ENCODE peak calls at places on chromosome 2, in five cellular contexts. A is nephron progenitor cell, P is cardiac fibroblast, S is progenitor cell of endocrine pancreas, U is GM20000. N is an unnamed sample.
A peak's percentile ranks its signal among the peaks of the same experiment; 100 is the strongest.

GRCh38 chr2:235265348-235265965 is 228.4 kb upstream of the AGAP1 start:
- DNase-seq in S (no peak), P (no peak), A (no peak), U (no peak), N (no peak)

GRCh38 chr2:108189316-108189715 is 50.5 kb upstream of the SULT1C3 start:
- DNase-seq in S (no peak), U (no peak), A (no peak), P (no peak), N (no peak)

GRCh38 chr2:102848366-102848839 is 86.6 kb downstream of the TMEM182 start:
- DNase-seq in S (peak; percentile 68), U (peak; percentile 12), P (peak; percentile 60), A (peak; percentile 90), N (peak; percentile 51)

GRCh38 chr2:86518498-86518897 is 44.7 kb downstream of the CHMP3 start:
- DNase-seq in P (peak; percentile 42), S (no peak), A (no peak), U (no peak), N (no peak)

GRCh38 chr2:239884875-239885274 is 140.3 kb downstream of the NDUFA10 start:
- DNase-seq in A (no peak), S (no peak), U (no peak), P (no peak), N (no peak)

GRCh38 chr2:129741623-129742022 is 237.8 kb upstream of the RAB6C start:
- DNase-seq in U (no peak), P (no peak), S (no peak), A (no peak), N (no peak)

GRCh38 chr2:68811364-68811763 is 59.8 kb downstream of the BMP10 start:
- DNase-seq in A (no peak), S (no peak), U (no peak), P (peak; percentile 66), N (no peak)

GRCh38 chr2:68000170-68000825 is 62.5 kb downstream of the C1D start:
- DNase-seq in U (no peak), P (no peak), A (no peak), S (no peak), N (no peak)

GRCh38 chr2:225010804-225011203 is 31.5 kb downstream of the DOCK10 start:
- DNase-seq in A (no peak), U (no peak), S (no peak), P (peak; percentile 50), N (no peak)

GRCh38 chr2:134420256-134420655 is 166.4 kb downstream of the MGAT5 start:
- DNase-seq in S (no peak), A (no peak), U (no peak), P (no peak), N (no peak)

GRCh38 chr2:27765621-27766286 is 5.8 kb upstream of the MRPL33 start:
- DNase-seq in P (peak; percentile 54), S (no peak), U (peak; percentile 41), A (no peak), N (no peak)

GRCh38 chr2:1301056-1301455 is 112.2 kb upstream of the TPO start:
- DNase-seq in A (no peak), S (no peak), U (no peak), P (no peak), N (no peak)
- TF ChIP-seq CTCF in A (no peak), S (no peak), U (no peak), P (no peak), N (no peak)

DNA sequence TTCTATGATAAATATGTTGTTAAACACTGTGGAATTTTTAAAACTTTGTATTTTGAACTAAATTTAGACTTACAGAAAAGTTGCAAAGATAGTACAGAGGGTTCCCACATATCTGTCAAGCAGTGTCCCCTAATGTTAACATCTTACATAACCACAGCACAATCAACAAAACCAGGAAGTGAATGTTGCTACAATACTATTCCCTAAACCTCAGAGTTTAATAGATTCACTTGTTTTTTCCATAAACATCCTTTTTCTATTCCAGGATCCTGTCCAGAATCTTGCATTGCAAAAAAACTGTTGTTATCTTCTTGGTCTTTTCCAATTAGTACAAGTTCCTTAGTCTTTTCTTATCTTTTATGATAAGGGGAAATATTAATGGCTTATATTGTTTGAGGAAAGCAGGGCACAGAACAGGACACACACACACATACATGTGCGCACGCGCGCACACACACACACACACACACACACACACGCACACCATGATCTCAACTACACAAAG is 251.1 kb upstream of the TRIB2 start:
- DNase-seq in S (no peak), U (no peak), P (peak; percentile 86), A (no peak), N (no peak)
- TF ChIP-seq CTCF in S (no peak), U (no peak), P (no peak), A (no peak), N (no peak)

GRCh38 chr2:201618744-201619654 is 24.3 kb downstream of the TMEM237 start:
- DNase-seq in S (no peak), P (peak; percentile 85), U (peak; percentile 20), A (no peak), N (no peak)
- TF ChIP-seq CTCF in S (no peak), P (peak; percentile 52), U (no peak), A (no peak), N (peak; percentile 33)

GRCh38 chr2:70769450-70769849 is 1.4 kb upstream of the ADD2 start:
- DNase-seq in A (no peak), P (no peak), U (no peak), S (no peak), N (no peak)

GRCh38 chr2:70768585-70769085 is 635 bp upstream of the ADD2 start:
- DNase-seq in A (no peak), P (no peak), U (no peak), S (no peak), N (no peak)

GRCh38 chr2:70767094-70767698 is 804 bp downstream of the ADD2 start:
- DNase-seq in U (peak; percentile 48), P (no peak), S (peak; percentile 22), A (peak; percentile 67), N (no peak)

GRCh38 chr2:70766357-70767093 is 1.5 kb downstream of the ADD2 start:
- DNase-seq in S (no peak), A (no peak), U (no peak), P (no peak), N (no peak)

GRCh38 chr2:70767699-70768584 is at the start of gene ADD2:
- DNase-seq in U (peak; percentile 76), A (peak; percentile 75), P (peak; percentile 21), S (peak; percentile 30), N (no peak)
- TF ChIP-seq CTCF in U (no peak), A (no peak), P (no peak), S (peak; percentile 58), N (peak; percentile 46)

GRCh38 chr2:212153923-212154322 is 384.7 kb downstream of the ERBB4 start:
- DNase-seq in S (no peak), A (no peak), P (no peak), U (no peak), N (no peak)

GRCh38 chr2:212145111-212145510 is 393.5 kb downstream of the ERBB4 start:
- DNase-seq in S (no peak), A (no peak), U (no peak), P (peak; percentile 22), N (peak; percentile 14)

GRCh38 chr2:212142616-212143015 is 396.0 kb downstream of the ERBB4 start:
- DNase-seq in U (no peak), A (no peak), S (no peak), P (no peak), N (no peak)

GRCh38 chr2:212147921-212148513 is 390.6 kb downstream of the ERBB4 start:
- DNase-seq in S (no peak), A (no peak), P (peak; percentile 29), U (peak; percentile 3), N (no peak)
- TF ChIP-seq CTCF in S (peak; percentile 62), A (peak; percentile 49), P (peak; percentile 41), U (no peak), N (peak; percentile 42)

DNA sequence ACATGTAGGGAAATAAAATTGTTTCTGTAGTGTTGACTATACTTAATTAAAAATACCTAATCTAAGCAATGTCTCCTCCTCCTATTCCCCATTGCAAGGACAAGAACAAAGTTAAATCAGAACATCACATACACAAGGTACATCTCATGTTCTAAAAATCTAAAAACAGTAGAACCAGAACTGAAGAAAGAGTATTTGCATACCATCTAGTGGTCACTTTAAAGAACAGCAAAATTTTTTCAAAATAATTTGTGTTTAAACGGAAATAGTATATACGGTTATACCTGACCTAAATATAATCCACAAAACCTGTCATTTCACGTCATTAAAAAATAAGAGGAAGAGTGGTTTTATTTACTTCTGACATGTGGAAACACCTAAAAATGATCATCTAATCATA is 294.3 kb upstream of the KCNH7 start:
- DNase-seq in P (peak; percentile 19), U (peak; percentile 8), S (no peak), A (no peak), N (no peak)
- TF ChIP-seq CTCF in P (peak; percentile 51), U (no peak), S (peak; percentile 78), A (peak; percentile 59), N (peak; percentile 49)

GRCh38 chr2:66607152-66607551 is 172.2 kb downstream of the MEIS1 start:
- DNase-seq in S (no peak), U (no peak), P (no peak), A (no peak), N (no peak)
- TF ChIP-seq CTCF in S (no peak), U (no peak), P (no peak), A (no peak), N (no peak)

GRCh38 chr2:170997893-170998477 is 68.9 kb downstream of the GORASP2 start:
- DNase-seq in S (no peak), A (no peak), P (no peak), U (no peak), N (no peak)

GRCh38 chr2:170991398-170992185 is 62.5 kb downstream of the GORASP2 start:
- DNase-seq in P (no peak), U (no peak), A (no peak), S (no peak), N (no peak)

GRCh38 chr2:170999654-171000053 is 70.6 kb downstream of the GORASP2 start:
- DNase-seq in S (no peak), P (no peak), A (no peak), U (no peak), N (no peak)

DNA sequence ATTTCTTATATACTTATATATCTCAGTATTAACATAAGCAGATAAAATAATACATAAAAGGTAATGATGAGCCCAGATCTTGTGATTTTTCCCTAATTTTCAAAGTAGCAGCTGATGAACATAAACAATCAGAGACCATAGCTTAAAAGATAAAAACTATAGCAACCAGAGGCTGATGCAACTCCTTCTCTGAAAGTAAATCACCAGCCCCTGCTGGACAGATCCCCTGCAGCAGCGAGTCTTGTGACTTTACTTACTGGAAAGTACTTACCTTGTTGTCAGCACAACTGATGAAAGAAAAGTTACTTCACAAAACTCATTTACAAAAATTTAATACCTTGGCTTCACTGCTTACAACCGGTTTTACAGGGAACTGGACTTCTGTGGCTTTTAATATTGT is 67.3 kb downstream of the GORASP2 start:
- DNase-seq in P (peak; percentile 20), U (no peak), A (no peak), S (no peak), N (no peak)
- TF ChIP-seq CTCF in P (no peak), U (no peak), A (no peak), S (peak; percentile 19), N (peak; percentile 18)

DNA sequence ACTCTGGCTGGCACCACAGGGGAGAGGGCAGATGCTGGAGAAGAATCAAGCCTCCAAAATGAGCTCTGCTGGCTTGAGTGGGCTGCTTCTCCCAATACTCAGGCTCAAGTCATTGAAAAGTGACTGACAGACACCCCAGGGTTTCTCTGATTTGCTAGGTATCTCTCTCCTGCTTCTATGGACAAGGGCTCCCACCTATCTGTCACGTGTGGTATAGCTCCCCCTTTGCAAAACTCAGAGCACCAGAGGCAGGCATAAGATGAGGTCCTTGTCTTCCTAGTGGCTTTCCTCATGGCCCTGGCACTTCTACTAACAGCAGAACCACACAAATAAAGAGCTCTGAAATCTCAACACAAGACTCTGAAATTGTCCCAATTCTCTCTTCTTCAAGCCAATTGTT is 105.2 kb downstream of the GALNT14 start:
- DNase-seq in A (no peak), S (no peak), U (no peak), P (no peak), N (no peak)
- TF ChIP-seq CTCF in A (no peak), S (peak; percentile 8), U (no peak), P (no peak), N (peak; percentile 21)

N was measured in retinal pigment epithelial cell.